ENCODE peak calls at places on chromosomes 13 and 19, in eight cellular contexts. C, P, U, E, J, V, Z and H are unnamed samples.

GRCh38 chr13:27783111-27783510 is 9.2 kb upstream of the GSX1 start:
- ATAC-seq in C (peak), P (no peak), U (peak), E (no peak), J (no peak), V (no peak), Z (no peak), H (no peak)

GRCh38 chr13:39856714-39857113 is 201.3 kb downstream of the COG6 start:
- ATAC-seq in C (no peak), P (no peak), U (no peak), E (no peak), J (no peak), V (no peak), Z (no peak), H (no peak)

GRCh38 chr19:16836906-16837362 is 7.7 kb downstream of the SIN3B start:
- ATAC-seq in C (no peak), P (no peak), U (no peak), E (peak), J (no peak), V (no peak), Z (no peak), H (no peak)

GRCh38 chr13:20702945-20703784 is at the start of gene IL17D:
- ATAC-seq in C (no peak), P (peak), U (peak), E (peak), J (peak), V (peak), Z (peak), H (peak)

GRCh38 chr19:805600-806550 is 8.6 kb downstream of the PTBP1 start:
- ATAC-seq in C (no peak), P (no peak), U (no peak), E (no peak), J (no peak), V (no peak), Z (no peak), H (peak)

GRCh38 chr19:11949201-11949600 is 15.6 kb upstream of the ZNF763 start:
- ATAC-seq in C (no peak), P (no peak), U (no peak), E (no peak), J (no peak), V (no peak), Z (no peak), H (no peak)

GRCh38 chr13:106246237-106246636 is 289.2 kb downstream of the EFNB2 start:
- ATAC-seq in C (no peak), P (no peak), U (no peak), E (no peak), J (no peak), V (no peak), Z (no peak), H (no peak)

GRCh38 chr13:67283602-67284001 is 53.5 kb upstream of the PCDH9 start:
- ATAC-seq in C (no peak), P (no peak), U (no peak), E (no peak), J (no peak), V (no peak), Z (no peak), H (no peak)

GRCh38 chr19:36169084-36169760 is 17.0 kb upstream of the COX7A1 start:
- ATAC-seq in C (peak), P (peak), U (no peak), E (no peak), J (no peak), V (no peak), Z (peak), H (no peak)

GRCh38 chr19:16113727-16114126 is 2.0 kb downstream of the RAB8A start:
- ATAC-seq in C (no peak), P (no peak), U (no peak), E (no peak), J (no peak), V (no peak), Z (no peak), H (no peak)

GRCh38 chr19:32910094-32910493 is 40.5 kb upstream of the SLC7A9 start:
- ATAC-seq in C (no peak), P (no peak), U (no peak), E (no peak), J (no peak), V (no peak), Z (no peak), H (no peak)

GRCh38 chr13:42377640-42378382 is 105.9 kb downstream of the AKAP11 start:
- ATAC-seq in C (no peak), P (peak), U (no peak), E (peak), J (peak), V (peak), Z (no peak), H (peak)

GRCh38 chr13:114310961-114311360 is 3.3 kb upstream of the CHAMP1 start:
- ATAC-seq in C (no peak), P (no peak), U (no peak), E (no peak), J (no peak), V (no peak), Z (no peak), H (no peak)

GRCh38 chr13:42011601-42012401 is 36.6 kb upstream of the DGKH start:
- ATAC-seq in C (no peak), P (peak), U (peak), E (no peak), J (no peak), V (no peak), Z (peak), H (no peak)

GRCh38 chr13:113291997-113292862 is 4.8 kb upstream of the LAMP1 start:
- ATAC-seq in C (no peak), P (no peak), U (peak), E (no peak), J (no peak), V (peak), Z (no peak), H (no peak)

GRCh38 chr19:45592366-45592765 is 7.8 kb upstream of the OPA3 start:
- ATAC-seq in C (no peak), P (no peak), U (peak), E (no peak), J (no peak), V (no peak), Z (peak), H (no peak)

GRCh38 chr19:5057860-5058259 is 88.9 kb downstream of the KDM4B start:
- ATAC-seq in C (no peak), P (peak), U (peak), E (peak), J (no peak), V (no peak), Z (peak), H (peak)

GRCh38 chr13:45121421-45121820 is 1.1 kb downstream of the GTF2F2 start:
- ATAC-seq in C (no peak), P (no peak), U (no peak), E (no peak), J (no peak), V (no peak), Z (no peak), H (no peak)

GRCh38 chr13:105991622-105992254 is 543.7 kb downstream of the EFNB2 start:
- ATAC-seq in C (peak), P (peak), U (peak), E (peak), J (no peak), V (no peak), Z (peak), H (no peak)

GRCh38 chr19:13804830-13805683 is 9.8 kb downstream of the ZSWIM4 start:
- ATAC-seq in C (peak), P (peak), U (no peak), E (peak), J (no peak), V (no peak), Z (peak), H (no peak)

GRCh38 chr13:29471551-29471950 is 123.9 kb downstream of the SLC7A1 start:
- ATAC-seq in C (no peak), P (no peak), U (no peak), E (no peak), J (no peak), V (no peak), Z (no peak), H (peak)

GRCh38 chr19:14435320-14436050 is 2.4 kb downstream of the PKN1 start:
- ATAC-seq in C (no peak), P (no peak), U (no peak), E (no peak), J (no peak), V (no peak), Z (no peak), H (no peak)

GRCh38 chr13:48542138-48542537 is 9.3 kb upstream of the RCBTB2 start:
- ATAC-seq in C (no peak), P (no peak), U (no peak), E (peak), J (no peak), V (no peak), Z (peak), H (no peak)

GRCh38 chr19:44282846-44283245 is 22.0 kb downstream of the ZNF235 start:
- ATAC-seq in C (no peak), P (no peak), U (peak), E (no peak), J (no peak), V (no peak), Z (no peak), H (no peak)

GRCh38 chr13:29589234-29589633 is 6.3 kb downstream of the SLC7A1 start:
- ATAC-seq in C (peak), P (no peak), U (no peak), E (no peak), J (no peak), V (no peak), Z (peak), H (no peak)

GRCh38 chr13:94033830-94034642 is 445.4 kb downstream of the DCT start:
- ATAC-seq in C (no peak), P (no peak), U (peak), E (no peak), J (no peak), V (no peak), Z (no peak), H (no peak)

GRCh38 chr13:72763411-72763810 is 18.3 kb downstream of the DIS3 start:
- ATAC-seq in C (no peak), P (no peak), U (no peak), E (peak), J (no peak), V (no peak), Z (no peak), H (no peak)

GRCh38 chr19:49749055-49749716 is 13.9 kb downstream of the TSKS start:
- ATAC-seq in C (no peak), P (no peak), U (peak), E (no peak), J (no peak), V (no peak), Z (peak), H (no peak)

GRCh38 chr19:15631817-15632216 is 8.9 kb upstream of the CYP4F3 start:
- ATAC-seq in C (no peak), P (peak), U (no peak), E (no peak), J (peak), V (no peak), Z (no peak), H (no peak)

GRCh38 chr13:43749503-43749902 is 37.3 kb downstream of the ENOX1 start:
- ATAC-seq in C (no peak), P (no peak), U (no peak), E (no peak), J (no peak), V (no peak), Z (no peak), H (no peak)

GRCh38 chr13:50598338-50598737 is 245.2 kb downstream of the DLEU7 start:
- ATAC-seq in C (peak), P (no peak), U (no peak), E (no peak), J (no peak), V (no peak), Z (peak), H (peak)